ENCODE peak calls at places on chromosomes 6 and 20, in nine cellular contexts. S, U, Q, D, V, A, O, Z and H are unnamed samples.

GRCh38 chr6:167894965-167895364 is 68.3 kb downstream of the AFDN start:
- DNase-seq in A (no peak), Z (no peak), S (no peak), V (no peak), O (no peak), Q (no peak), D (no peak), U (no peak), H (no peak)

GRCh38 chr20:32327087-32327681 is 30.9 kb upstream of the ASXL1 start:
- DNase-seq in D (no peak), S (no peak), V (no peak), U (no peak), Q (peak), O (no peak), A (peak), Z (no peak), H (no peak)

GRCh38 chr20:34604980-34605788 is 46.7 kb downstream of the MAP1LC3A start:
- DNase-seq in V (no peak), S (no peak), Z (no peak), A (peak), Q (peak), O (no peak), U (no peak), D (no peak), H (no peak)

GRCh38 chr6:139887275-139887674 is 512.8 kb upstream of the CITED2 start:
- DNase-seq in A (no peak), D (no peak), Z (no peak), V (no peak), U (no peak), O (no peak), S (no peak), Q (no peak), H (no peak)

GRCh38 chr6:54491431-54491830 is 183.2 kb downstream of the TINAG start:
- DNase-seq in O (no peak), Z (no peak), U (no peak), D (no peak), S (no peak), A (no peak), V (no peak), Q (no peak), H (no peak)

GRCh38 chr6:27332692-27333641 is 20.9 kb upstream of the POM121L2 start:
- DNase-seq in U (no peak), S (no peak), D (peak), V (peak), O (no peak), A (peak), Q (peak), Z (no peak), H (peak)

GRCh38 chr20:53809242-53809641 is 215.6 kb upstream of the ZNF217 start:
- DNase-seq in V (no peak), Z (no peak), S (no peak), U (no peak), D (no peak), A (no peak), Q (no peak), O (no peak), H (no peak)

GRCh38 chr6:33888183-33888582 is 84.4 kb upstream of the MLN start:
- DNase-seq in U (no peak), V (no peak), S (no peak), Z (no peak), O (no peak), Q (no peak), A (no peak), D (no peak), H (no peak)

GRCh38 chr6:39471954-39472659 is 149.6 kb upstream of the KCNK16 start:
- DNase-seq in S (no peak), U (no peak), D (no peak), O (no peak), Z (no peak), V (no peak), Q (no peak), A (no peak), H (no peak)

GRCh38 chr6:101016163-101016562 is 135.0 kb upstream of the ASCC3 start:
- DNase-seq in A (no peak), U (no peak), V (no peak), S (no peak), D (no peak), Q (no peak), Z (no peak), O (no peak), H (no peak)

GRCh38 chr20:51412333-51412761 is 130.2 kb downstream of the NFATC2 start:
- DNase-seq in A (peak), S (no peak), Z (no peak), D (no peak), O (no peak), V (no peak), U (peak), Q (peak), H (no peak)

GRCh38 chr6:100203391-100203790 is 209.4 kb upstream of the MCHR2 start:
- DNase-seq in A (peak), V (peak), Z (no peak), S (no peak), Q (peak), U (no peak), O (no peak), D (no peak), H (no peak)

GRCh38 chr6:80098392-80098791 is 8.1 kb upstream of the BCKDHB start:
- DNase-seq in U (no peak), D (no peak), A (no peak), V (no peak), S (no peak), Q (no peak), O (no peak), Z (no peak), H (no peak)

GRCh38 chr6:108526739-108527174 is 34.0 kb upstream of the FOXO3 start:
- DNase-seq in D (no peak), V (peak), Q (peak), O (no peak), U (no peak), A (peak), S (no peak), Z (peak), H (no peak)

GRCh38 chr20:50339196-50339901 is 148.7 kb downstream of the CEBPB start:
- DNase-seq in Z (no peak), U (no peak), D (no peak), S (no peak), O (no peak), V (no peak), A (peak), Q (peak), H (peak)

GRCh38 chr6:166025149-166025898 is 142.3 kb downstream of the TBXT start:
- DNase-seq in Q (peak), V (no peak), O (peak), U (peak), D (no peak), Z (no peak), S (no peak), A (peak), H (no peak)

GRCh38 chr6:41917528-41917927 is 3.4 kb downstream of the MED20 start:
- DNase-seq in Q (peak), Z (no peak), D (no peak), A (peak), U (no peak), O (no peak), S (no peak), V (peak), H (no peak)

GRCh38 chr20:48614593-48615274 is 213.1 kb downstream of the PREX1 start:
- DNase-seq in V (no peak), D (no peak), Z (no peak), S (no peak), A (no peak), O (peak), U (no peak), Q (no peak), H (no peak)

GRCh38 chr6:102298066-102298465 is 904.6 kb downstream of the GRIK2 start:
- DNase-seq in A (no peak), Z (no peak), S (no peak), O (no peak), Q (no peak), V (no peak), D (no peak), U (no peak), H (no peak)

GRCh38 chr6:46917002-46917401 is 4.7 kb downstream of the ADGRF5 start:
- DNase-seq in Q (no peak), O (no peak), S (no peak), V (no peak), A (no peak), U (no peak), Z (no peak), D (no peak), H (no peak)

GRCh38 chr6:13238017-13238416 is 90.3 kb downstream of the TBC1D7 start:
- DNase-seq in Q (no peak), O (no peak), Z (no peak), D (no peak), V (no peak), A (no peak), U (no peak), S (no peak), H (no peak)

GRCh38 chr20:59611286-59611685 is 6.9 kb downstream of the PHACTR3 start:
- DNase-seq in D (no peak), U (peak), Z (no peak), Q (no peak), O (no peak), S (no peak), V (no peak), A (no peak), H (no peak)

GRCh38 chr6:44664716-44665115 is 277.2 kb downstream of the CDC5L start:
- DNase-seq in S (no peak), U (no peak), A (peak), D (no peak), O (no peak), V (no peak), Z (no peak), Q (no peak), H (no peak)

GRCh38 chr6:33613794-33614166 is 7.3 kb upstream of the ITPR3 start:
- DNase-seq in V (no peak), D (no peak), Z (no peak), S (no peak), O (no peak), Q (peak), U (no peak), A (peak), H (no peak)

GRCh38 chr20:7828437-7828836 is 111.8 kb downstream of the HAO1 start:
- DNase-seq in S (no peak), Q (peak), D (no peak), A (no peak), O (no peak), V (no peak), Z (no peak), U (no peak), H (no peak)

GRCh38 chr6:40733290-40733689 is 146.1 kb upstream of the LRFN2 start:
- DNase-seq in A (no peak), U (no peak), S (no peak), Q (no peak), O (no peak), D (no peak), Z (no peak), V (no peak), H (no peak)

GRCh38 chr6:144519429-144519828 is 234.3 kb downstream of the UTRN start:
- DNase-seq in Q (peak), U (no peak), A (no peak), D (no peak), Z (no peak), V (no peak), O (no peak), S (no peak), H (no peak)

GRCh38 chr6:105363100-105363754 is 39.7 kb downstream of the PREP start:
- DNase-seq in Q (peak), Z (no peak), S (no peak), A (peak), O (no peak), U (no peak), V (no peak), D (no peak), H (no peak)

DNA sequence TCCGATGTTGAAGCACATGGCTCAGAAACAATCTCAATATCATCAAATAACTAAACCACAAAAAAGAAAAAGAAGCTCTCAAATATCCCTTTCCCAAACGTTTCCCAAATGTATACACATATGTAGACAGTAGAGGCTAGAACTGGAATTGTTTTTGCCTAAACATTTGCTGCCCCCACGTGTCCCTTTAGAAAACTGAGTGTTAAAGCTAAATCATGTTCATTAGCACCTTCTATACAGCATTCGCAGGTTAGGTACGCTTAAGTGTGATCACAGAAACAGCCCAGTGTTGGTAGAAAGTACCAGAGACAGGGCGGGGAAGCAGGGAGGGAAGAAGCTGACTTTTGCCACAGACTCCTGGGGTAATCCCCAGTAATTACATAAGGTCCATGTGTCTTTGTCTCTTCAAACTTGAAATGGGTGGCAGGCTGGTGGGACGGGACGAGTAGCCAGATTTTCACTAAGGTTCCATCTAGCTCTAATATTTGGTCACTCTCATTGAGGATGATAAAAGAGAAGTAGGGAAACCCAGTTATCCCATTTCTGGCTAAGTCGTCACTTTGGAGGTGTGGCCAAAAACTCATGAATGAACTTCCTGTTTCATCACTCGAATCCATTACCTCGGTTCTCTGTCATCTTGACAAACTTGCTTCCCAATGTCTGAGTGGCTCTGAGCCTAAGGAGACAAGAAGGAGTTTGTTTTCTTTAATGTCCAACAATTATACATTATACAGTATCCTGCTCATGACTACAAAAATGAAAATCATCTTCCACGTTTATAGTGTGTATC is 15.0 kb upstream of the TFAP2A start:
- DNase-seq in V (no peak), Q (peak), S (no peak), Z (no peak), D (no peak), O (no peak), A (peak), U (no peak), H (no peak)
- TF ChIP-seq CTCF in V (peak), Q (peak), S (no peak), Z (peak), D (no peak), O (peak), A (peak), U (peak), H (peak)

DNA sequence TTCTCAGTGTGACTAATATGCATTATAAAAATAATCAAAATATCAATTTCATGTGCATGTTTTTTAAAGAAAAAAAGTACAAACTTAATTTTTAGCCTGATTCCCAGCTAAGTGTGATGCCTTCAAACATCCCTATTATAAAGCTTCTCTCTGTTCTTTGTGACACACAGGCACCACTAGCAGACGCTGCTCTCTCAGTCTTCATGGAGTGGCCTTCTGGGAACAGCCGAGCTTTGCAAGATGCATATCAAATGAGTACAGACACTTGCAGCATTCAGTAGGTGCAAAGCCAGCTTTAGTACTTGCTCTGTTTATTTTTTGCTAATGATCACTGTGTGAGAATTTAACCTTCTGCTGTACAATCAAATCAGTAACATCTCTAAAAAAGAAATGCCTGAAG is 340.0 kb downstream of the ADGRB3 start:
- DNase-seq in A (no peak), V (no peak), Q (no peak), D (no peak), O (no peak), Z (no peak), U (no peak), S (no peak), H (no peak)
- TF ChIP-seq CTCF in A (no peak), V (peak), Q (no peak), D (no peak), O (no peak), Z (no peak), U (no peak), S (no peak), H (no peak)

GRCh38 chr20:21528870-21529269 is 15.0 kb upstream of the NKX2-2 start:
- DNase-seq in U (no peak), Q (no peak), D (no peak), S (peak), Z (no peak), V (no peak), O (no peak), A (no peak), H (no peak)

GRCh38 chr20:21527908-21528307 is 14.0 kb upstream of the NKX2-2 start:
- DNase-seq in S (no peak), O (no peak), V (no peak), D (no peak), Z (no peak), U (no peak), Q (no peak), A (no peak), H (no peak)

GRCh38 chr20:21534453-21534852 is 20.6 kb upstream of the NKX2-2 start:
- DNase-seq in A (no peak), V (no peak), O (peak), D (no peak), Q (no peak), Z (no peak), U (no peak), S (no peak), H (no peak)

GRCh38 chr20:21526776-21527175 is 12.9 kb upstream of the NKX2-2 start:
- DNase-seq in V (no peak), O (no peak), D (no peak), Q (no peak), U (no peak), S (peak), A (no peak), Z (no peak), H (no peak)

DNA sequence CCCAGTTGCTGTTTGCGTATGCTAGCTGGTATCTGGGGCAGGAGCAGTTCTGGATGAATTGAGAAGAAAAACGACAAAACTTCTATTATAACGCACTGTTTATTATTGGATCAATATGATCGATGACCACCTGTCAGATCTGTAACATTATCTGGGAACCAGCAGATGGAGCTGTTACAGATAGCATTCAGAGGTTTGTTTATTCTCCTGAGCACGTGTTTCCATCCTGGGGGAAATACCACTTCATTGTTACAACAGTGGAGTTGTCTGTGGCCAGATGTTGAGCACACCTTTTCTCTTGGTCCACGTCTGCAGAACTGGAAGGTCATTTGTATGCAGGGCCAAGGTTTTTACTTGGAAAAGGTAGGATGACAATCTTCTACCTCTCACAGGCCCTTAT is 16.0 kb upstream of the NKX2-2 start:
- DNase-seq in O (no peak), V (no peak), D (no peak), U (no peak), S (no peak), A (no peak), Z (no peak), Q (no peak), H (no peak)
- TF ChIP-seq CTCF in O (no peak), V (peak), D (peak), U (no peak), S (no peak), A (no peak), Z (no peak), Q (peak), H (peak)

GRCh38 chr6:52149949-52150348 is 36.2 kb upstream of the IL17A start:
- DNase-seq in Z (no peak), S (no peak), U (no peak), Q (no peak), A (no peak), D (no peak), O (no peak), V (no peak), H (no peak)
- TF ChIP-seq CTCF in Z (no peak), S (no peak), U (no peak), Q (no peak), A (no peak), D (no peak), O (no peak), V (no peak), H (no peak)

GRCh38 chr20:18024606-18025127 is 33.0 kb downstream of the OVOL2 start:
- DNase-seq in A (no peak), Z (peak), V (no peak), U (no peak), S (no peak), D (no peak), O (no peak), Q (no peak), H (no peak)

GRCh38 chr20:18016772-18017171 is 40.9 kb downstream of the OVOL2 start:
- DNase-seq in Z (no peak), S (no peak), O (no peak), U (no peak), A (no peak), Q (no peak), V (no peak), D (no peak), H (no peak)

GRCh38 chr20:18018100-18018499 is 39.6 kb downstream of the OVOL2 start:
- DNase-seq in Z (no peak), D (no peak), S (no peak), A (no peak), Q (no peak), U (no peak), V (no peak), O (no peak), H (no peak)

GRCh38 chr20:18020931-18021330 is 36.8 kb downstream of the OVOL2 start:
- DNase-seq in S (no peak), Z (no peak), O (no peak), V (no peak), D (no peak), U (no peak), A (no peak), Q (no peak), H (no peak)

DNA sequence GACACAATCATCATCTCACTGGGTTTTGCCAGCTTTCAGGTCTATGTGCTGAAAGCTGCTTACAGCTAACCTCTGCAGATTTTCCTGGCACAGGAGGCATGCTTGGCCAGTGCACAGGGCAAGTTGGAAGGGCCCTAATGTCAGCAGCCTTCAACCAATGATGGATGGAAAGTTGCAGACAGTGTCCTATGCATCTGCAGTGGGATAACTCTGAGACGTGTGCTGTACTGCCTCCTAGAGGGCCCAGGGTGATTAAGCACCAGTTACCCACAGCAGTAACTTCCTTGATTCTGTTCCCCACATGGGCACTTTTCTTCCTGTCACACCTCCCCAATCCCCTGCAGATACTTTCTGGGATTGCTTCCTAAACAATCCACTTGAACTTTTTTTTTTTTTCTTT is 38.6 kb downstream of the OVOL2 start:
- DNase-seq in V (peak), O (no peak), Z (no peak), A (peak), S (no peak), Q (peak), D (peak), U (no peak), H (peak)
- TF ChIP-seq CTCF in V (peak), O (peak), Z (no peak), A (peak), S (no peak), Q (peak), D (peak), U (no peak), H (peak)

GRCh38 chr6:56311525-56311924 is 64.1 kb upstream of the COL21A1 start:
- DNase-seq in S (no peak), D (no peak), O (no peak), U (no peak), V (no peak), Q (no peak), A (no peak), Z (no peak), H (no peak)

GRCh38 chr6:56312049-56312448 is 64.7 kb upstream of the COL21A1 start:
- DNase-seq in Z (no peak), O (no peak), S (no peak), Q (no peak), D (no peak), U (no peak), A (peak), V (no peak), H (no peak)

GRCh38 chr6:56314683-56315523 is 67.5 kb upstream of the COL21A1 start:
- DNase-seq in U (no peak), V (peak), Q (peak), Z (no peak), O (no peak), S (no peak), A (peak), D (peak), H (peak)

GRCh38 chr6:56311086-56311485 is 63.7 kb upstream of the COL21A1 start:
- DNase-seq in A (no peak), O (no peak), S (no peak), Z (no peak), V (no peak), D (no peak), U (no peak), Q (no peak), H (no peak)
- TF ChIP-seq CTCF in A (no peak), O (no peak), S (no peak), Z (no peak), V (no peak), D (no peak), U (no peak), Q (no peak), H (no peak)